ENCODE peak calls at places on chromosome 6, in six cellular contexts. U, P, Y, R, I and A are unnamed samples.

GRCh38 chr6:30147096-30147495 is 11.2 kb downstream of the TRIM40 start:
- DNase-seq in U (no peak), P (no peak), Y (no peak), R (no peak), I (no peak), A (no peak)

GRCh38 chr6:23111984-23112383 is 542.6 kb downstream of the HDGFL1 start:
- DNase-seq in U (no peak), P (no peak), Y (no peak), R (no peak), I (no peak), A (no peak)

GRCh38 chr6:119436583-119436982 is 87.0 kb upstream of the MAN1A1 start:
- DNase-seq in U (no peak), P (no peak), Y (no peak), R (no peak), I (no peak), A (no peak)

GRCh38 chr6:81838724-81839425 is 86.4 kb upstream of the TENT5A start:
- DNase-seq in U (no peak), P (no peak), Y (no peak), R (no peak), I (no peak), A (no peak)

GRCh38 chr6:117072781-117073180 is 192.6 kb upstream of the VGLL2 start:
- DNase-seq in U (no peak), P (no peak), Y (no peak), R (no peak), I (no peak), A (no peak)

GRCh38 chr6:26246057-26246456 is 118.9 kb upstream of the BTN3A2 start:
- DNase-seq in U (no peak), P (no peak), Y (no peak), R (no peak), I (no peak), A (no peak)

GRCh38 chr6:36459483-36459882 is 16.7 kb downstream of the KCTD20 start:
- DNase-seq in U (no peak), P (no peak), Y (no peak), R (no peak), I (no peak), A (no peak)

GRCh38 chr6:20644667-20645370 is 110.6 kb downstream of the CDKAL1 start:
- DNase-seq in U (no peak), P (no peak), Y (peak; percentile 49), R (no peak), I (no peak), A (no peak)

GRCh38 chr6:11606287-11606686 is 68.7 kb downstream of the TMEM170B start:
- DNase-seq in U (no peak), P (no peak), Y (no peak), R (no peak), I (no peak), A (no peak)

GRCh38 chr6:34990971-34991560 is 102.0 kb downstream of the ANKS1A start:
- DNase-seq in U (no peak), P (no peak), Y (peak; percentile 58), R (no peak), I (no peak), A (no peak)

GRCh38 chr6:69816569-69816968 is 19.8 kb upstream of the LMBRD1 start:
- DNase-seq in U (no peak), P (no peak), Y (no peak), R (no peak), I (no peak), A (no peak)

GRCh38 chr6:166765234-166765541 is 138.1 kb upstream of the RPS6KA2 start:
- DNase-seq in U (no peak), P (no peak), Y (no peak), R (no peak), I (no peak), A (no peak)

GRCh38 chr6:31495580-31495979 is 2.4 kb upstream of the MICB start:
- DNase-seq in U (no peak), P (no peak), Y (peak; percentile 72), R (no peak), I (peak; percentile 61), A (no peak)

GRCh38 chr6:98928688-98929087 is 19.1 kb downstream of the FBXL4 start:
- DNase-seq in U (no peak), P (no peak), Y (no peak), R (no peak), I (no peak), A (no peak)

GRCh38 chr6:116253188-116253504 is 729 bp downstream of the TSPYL4 start:
- DNase-seq in U (no peak), P (no peak), Y (no peak), R (no peak), I (no peak), A (no peak)

GRCh38 chr6:33984466-33985332 is 161.2 kb downstream of the GRM4 start:
- DNase-seq in U (no peak), P (no peak), Y (no peak), R (no peak), I (peak; percentile 38), A (no peak)

GRCh38 chr6:20931093-20931492 is 396.8 kb downstream of the CDKAL1 start:
- DNase-seq in U (no peak), P (no peak), Y (peak; percentile 27), R (no peak), I (no peak), A (no peak)

GRCh38 chr6:13066050-13066449 is 262.3 kb downstream of the TBC1D7 start:
- DNase-seq in U (no peak), P (no peak), Y (no peak), R (no peak), I (no peak), A (no peak)

GRCh38 chr6:141677598-141678211 is 455.0 kb upstream of the GJE1 start:
- DNase-seq in U (no peak), P (no peak), Y (peak; percentile 62), R (peak; percentile 12), I (no peak), A (no peak)

GRCh38 chr6:141675957-141676356 is 456.8 kb upstream of the GJE1 start:
- DNase-seq in U (no peak), P (no peak), Y (peak; percentile 43), R (no peak), I (no peak), A (no peak)
- TF ChIP-seq CTCF in U (no peak), P (no peak), Y (peak; percentile 45), R (no peak), I (no peak), A (no peak)

DNA sequence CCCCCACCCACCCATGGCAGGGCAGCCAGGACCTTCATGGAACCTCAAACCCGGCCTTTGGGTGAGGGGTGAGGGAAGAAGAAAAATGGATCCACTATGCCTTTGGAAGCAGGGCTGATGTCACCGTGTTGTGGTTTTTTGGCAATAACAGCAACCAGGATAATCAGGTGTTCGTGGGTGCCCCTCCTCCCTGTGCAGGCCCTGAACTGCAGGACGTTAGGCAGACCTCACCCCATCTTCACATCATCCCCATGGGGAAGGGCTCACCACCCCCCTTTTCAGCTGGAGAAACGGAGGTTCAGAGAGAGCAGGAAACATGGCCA is 3.6 kb downstream of the GABRR2 start:
- DNase-seq in U (no peak), P (no peak), Y (no peak), R (no peak), I (no peak), A (no peak)
- TF ChIP-seq CTCF in U (no peak), P (no peak), Y (no peak), R (peak; percentile 14), I (no peak), A (no peak)

DNA sequence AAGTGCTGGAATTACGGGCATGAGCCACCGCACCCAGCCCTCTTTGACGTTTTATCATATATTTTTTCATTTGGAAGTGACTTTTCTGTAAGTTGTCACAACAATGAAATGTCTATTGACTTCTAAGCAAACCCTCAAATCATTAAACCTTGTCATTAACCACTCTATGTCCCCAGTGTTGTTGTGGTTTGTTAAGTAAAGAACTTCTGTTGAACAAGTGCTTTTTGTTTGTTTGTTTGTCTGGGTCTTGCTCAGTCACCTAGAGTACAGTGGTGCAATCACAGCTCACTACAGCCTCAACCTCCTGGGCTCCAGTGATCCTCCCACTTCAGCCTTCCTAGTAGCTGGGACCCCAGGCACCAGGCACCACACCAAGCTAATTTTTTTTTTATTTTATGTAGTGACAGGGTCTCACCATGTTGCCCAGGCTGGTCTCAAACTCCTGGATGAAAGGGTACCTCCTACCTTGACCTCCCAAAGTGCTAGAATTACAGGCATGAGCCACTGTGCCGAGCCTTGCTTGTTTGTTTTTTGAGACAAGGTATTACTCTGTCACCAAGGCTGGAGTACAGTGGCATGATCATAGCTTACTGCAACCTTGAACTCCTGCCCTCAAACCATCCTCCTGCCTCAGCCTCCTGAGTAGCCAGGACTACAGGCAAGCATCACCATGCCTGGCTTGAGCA is 57.6 kb upstream of the LOC128125822 start:
- DNase-seq in U (no peak), P (no peak), Y (no peak), R (no peak), I (no peak), A (no peak)
- TF ChIP-seq CTCF in U (no peak), P (no peak), Y (no peak), R (no peak), I (no peak), A (no peak)

DNA sequence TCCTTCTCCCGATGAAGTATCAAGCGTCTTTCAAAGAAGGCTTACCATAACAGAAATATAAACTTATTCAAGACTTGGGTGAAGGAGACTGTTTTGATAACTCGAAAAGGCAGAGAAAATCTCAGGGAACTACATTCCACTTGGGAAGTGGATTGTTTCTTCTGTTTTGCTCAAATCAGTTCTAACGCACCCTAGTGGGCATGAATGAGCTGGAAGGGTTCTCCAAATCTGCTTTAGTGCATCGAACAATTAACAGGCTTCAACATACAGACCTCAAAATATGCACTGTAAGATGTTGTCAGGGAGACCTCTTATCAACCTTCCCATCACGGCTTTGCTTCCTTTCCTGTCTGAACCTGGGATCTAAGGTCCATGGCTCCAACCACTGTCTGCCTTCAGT is 392.5 kb downstream of the CD83 start:
- DNase-seq in U (no peak), P (no peak), Y (no peak), R (no peak), I (no peak), A (no peak)
- TF ChIP-seq CTCF in U (no peak), P (no peak), Y (no peak), R (no peak), I (no peak), A (no peak)

DNA sequence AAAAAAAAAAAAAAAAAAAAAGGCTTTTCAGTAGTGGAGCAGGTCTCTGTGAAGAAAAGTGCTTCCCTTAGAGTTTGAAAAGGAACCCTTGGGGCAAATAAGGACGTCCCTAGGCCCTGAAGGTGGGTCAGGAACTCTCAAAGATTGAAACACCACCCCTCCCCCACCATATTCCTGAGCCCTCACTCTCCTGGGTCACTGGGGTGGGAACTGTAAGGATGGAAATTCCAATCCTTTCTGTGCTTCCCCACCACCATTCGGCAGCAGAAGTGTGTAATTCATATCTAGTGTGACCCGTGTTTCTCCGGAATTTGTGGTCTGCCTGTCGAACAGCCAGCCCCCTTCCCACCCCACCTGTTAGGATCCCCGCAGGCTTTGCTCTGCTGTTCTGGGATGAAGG is 12.3 kb downstream of the CDYL start:
- DNase-seq in U (no peak), P (no peak), Y (no peak), R (no peak), I (no peak), A (no peak)
- TF ChIP-seq CTCF in U (no peak), P (no peak), Y (no peak), R (no peak), I (no peak), A (no peak)

GRCh38 chr6:28841290-28841689 is 82.5 kb downstream of the TRIM27 start:
- DNase-seq in U (no peak), P (no peak), Y (no peak), R (no peak), I (no peak), A (no peak)
- TF ChIP-seq CTCF in U (no peak), P (no peak), Y (peak; percentile 1), R (peak; percentile 49), I (no peak), A (no peak)